ENCODE peak calls at places on chromosomes 11 and 22, in nine cellular contexts. J is HAP-1; P is stomach; A is CD8-positive, alpha-beta memory T cell; Y is ovary; L is cardiac muscle cell; V is colonic mucosa; F is left ventricle myocardium inferior; K is PC-3. U is an unnamed sample.

GRCh38 chr11:75468534-75469340 is 35.7 kb upstream of the KLHL35 start:
- DNase-seq in J (no peak), P (peak; percentile 33), A (no peak), Y (peak; percentile 95), L (no peak), V (no peak), F (peak; percentile 70), K (no peak), U (no peak)

GRCh38 chr11:64258946-64259532 is 7.7 kb downstream of the PLCB3 start:
- DNase-seq in J (no peak), P (no peak), A (no peak), Y (no peak), L (no peak), V (no peak), F (no peak), K (no peak), U (no peak)

GRCh38 chr11:69674267-69674885 is 777 bp downstream of the LTO1 start:
- DNase-seq in J (no peak), P (peak; percentile 50), A (no peak), Y (peak; percentile 44), L (no peak), V (peak; percentile 32), F (no peak), K (peak; percentile 80), U (no peak)

GRCh38 chr11:41437006-41437405 is 22.4 kb downstream of the LRRC4C start:
- DNase-seq in J (no peak), P (no peak), A (no peak), Y (no peak), L (no peak), V (no peak), F (no peak), K (no peak), U (no peak)

GRCh38 chr11:44540667-44541066 is 24.8 kb upstream of the CD82 start:
- DNase-seq in J (no peak), P (no peak), A (no peak), Y (no peak), L (no peak), V (no peak), F (no peak), K (no peak), U (no peak)

GRCh38 chr11:110409174-110409573 is 20.6 kb upstream of the FDX1 start:
- DNase-seq in J (no peak), P (no peak), A (no peak), Y (no peak), L (no peak), V (no peak), F (no peak), K (no peak), U (no peak)

GRCh38 chr11:19451609-19452008 is 210.9 kb upstream of the E2F8 start:
- DNase-seq in J (no peak), P (no peak), A (no peak), Y (no peak), L (no peak), V (no peak), F (no peak), K (no peak), U (no peak)

GRCh38 chr11:123034587-123034986 is 27.3 kb downstream of the HSPA8 start:
- DNase-seq in J (no peak), P (no peak), A (no peak), Y (no peak), L (no peak), V (no peak), F (no peak), K (no peak), U (no peak)

GRCh38 chr11:32333335-32333991 is 101.9 kb downstream of the WT1 start:
- DNase-seq in J (no peak), P (peak; percentile 63), A (no peak), Y (peak; percentile 63), L (peak; percentile 38), V (peak; percentile 77), F (peak; percentile 42), K (peak; percentile 23), U (no peak)

GRCh38 chr11:27700351-27701261 is at the start of gene BDNF:
- DNase-seq in J (no peak), P (no peak), A (no peak), Y (no peak), L (peak; percentile 44), V (no peak), F (no peak), K (peak; percentile 53), U (no peak)

GRCh38 chr11:6129634-6130033 is 22.1 kb downstream of the OR56B4 start:
- DNase-seq in J (no peak), P (no peak), A (no peak), Y (no peak), L (no peak), V (no peak), F (no peak), K (no peak), U (no peak)

GRCh38 chr22:30340911-30341685 is 14.4 kb upstream of the TBC1D10A start:
- DNase-seq in J (no peak), P (no peak), A (no peak), Y (no peak), L (no peak), V (no peak), F (peak; percentile 80), K (no peak), U (no peak)

GRCh38 chr11:124716596-124716995 is 23.1 kb upstream of the NRGN start:
- DNase-seq in J (no peak), P (no peak), A (no peak), Y (no peak), L (no peak), V (no peak), F (no peak), K (peak; percentile 30), U (no peak)

GRCh38 chr11:10294289-10294953 is 402 bp upstream of the SBF2 start:
- DNase-seq in J (peak; percentile 50), P (no peak), A (no peak), Y (peak; percentile 83), L (peak; percentile 55), V (peak; percentile 61), F (peak; percentile 50), K (peak; percentile 45), U (no peak)

GRCh38 chr11:61683961-61684869 is 4.0 kb downstream of the DAGLA start:
- DNase-seq in J (no peak), P (no peak), A (no peak), Y (no peak), L (no peak), V (no peak), F (no peak), K (no peak), U (peak; percentile 14)

GRCh38 chr11:79046365-79046764 is 394.5 kb downstream of the TENM4 start:
- DNase-seq in J (no peak), P (no peak), A (no peak), Y (no peak), L (no peak), V (no peak), F (no peak), K (no peak), U (no peak)

DNA sequence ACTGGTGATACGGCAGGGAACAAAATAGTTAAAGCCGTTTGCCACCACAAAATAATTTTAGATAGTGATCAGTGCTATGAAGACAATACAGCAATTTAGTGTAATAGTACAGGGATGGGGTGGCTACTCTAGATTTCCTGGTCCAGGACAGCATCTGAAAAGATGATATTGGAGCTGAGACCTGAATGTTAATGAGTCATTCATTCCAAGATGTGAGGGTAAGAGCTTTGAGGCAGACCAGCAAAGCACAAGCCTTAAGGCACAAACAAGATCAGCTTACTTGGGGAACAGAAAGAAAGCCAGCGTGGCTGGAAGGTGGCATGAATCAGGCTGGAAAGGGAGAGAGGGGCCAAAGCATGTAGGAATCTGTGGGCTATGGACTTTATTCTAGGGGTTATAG is 132.3 kb downstream of the TRIM44 start:
- DNase-seq in J (no peak), P (no peak), A (no peak), Y (no peak), L (no peak), V (no peak), F (no peak), K (peak; percentile 77), U (no peak)
- H3K4me1 ChIP-seq in J (no peaks in the 10 kb centered on the region), P (no peaks in the 10 kb centered on the region), A (no peaks in the 10 kb centered on the region), Y (peaks cover 4% of the 10 kb centered on the region), L (peaks cover 15% of the 10 kb centered on the region), V (no peaks in the 10 kb centered on the region), F (peaks cover 54% of the 10 kb centered on the region), K (peaks cover 56% of the 10 kb centered on the region), U (no peaks in the 10 kb centered on the region)

GRCh38 chr11:11752688-11753087 is 89.1 kb upstream of the USP47 start:
- DNase-seq in J (no peak), P (no peak), A (no peak), Y (no peak), L (no peak), V (no peak), F (no peak), K (no peak), U (no peak)

GRCh38 chr11:11758603-11759196 is 83.1 kb upstream of the USP47 start:
- DNase-seq in J (no peak), P (no peak), A (no peak), Y (no peak), L (no peak), V (no peak), F (no peak), K (no peak), U (no peak)

GRCh38 chr11:11760838-11761237 is 80.9 kb upstream of the USP47 start:
- DNase-seq in J (no peak), P (no peak), A (no peak), Y (no peak), L (no peak), V (no peak), F (no peak), K (no peak), U (no peak)

DNA sequence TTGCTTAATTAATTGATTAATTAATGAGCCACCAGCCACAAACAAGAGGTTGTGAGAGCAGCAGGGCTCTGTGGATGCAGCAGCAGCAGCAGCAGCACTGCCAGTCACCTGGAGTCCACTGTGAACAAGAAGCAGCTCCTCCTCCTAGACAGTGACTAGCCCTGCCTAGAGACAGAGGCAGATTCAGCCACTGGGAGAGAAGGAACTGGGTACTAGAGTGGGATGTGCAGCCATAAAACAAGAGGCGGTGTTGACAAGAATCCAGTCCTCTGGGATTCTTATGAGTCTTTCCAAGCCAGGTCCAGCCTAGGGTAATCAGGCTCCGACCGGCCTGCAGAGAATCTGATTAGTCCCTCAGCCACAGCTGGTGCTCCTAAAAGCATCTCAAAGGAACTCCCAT is 83.9 kb upstream of the USP47 start:
- DNase-seq in J (no peak), P (no peak), A (no peak), Y (no peak), L (no peak), V (no peak), F (no peak), K (no peak), U (no peak)
- H3K36me3 ChIP-seq in J (no peaks in the 10 kb centered on the region), P (no peaks in the 10 kb centered on the region), A (no peaks in the 10 kb centered on the region), Y (no peaks in the 10 kb centered on the region), L (no peaks in the 10 kb centered on the region), V (no peaks in the 10 kb centered on the region), F (no peaks in the 10 kb centered on the region), K (no peaks in the 10 kb centered on the region), U (no peaks in the 10 kb centered on the region)

DNA sequence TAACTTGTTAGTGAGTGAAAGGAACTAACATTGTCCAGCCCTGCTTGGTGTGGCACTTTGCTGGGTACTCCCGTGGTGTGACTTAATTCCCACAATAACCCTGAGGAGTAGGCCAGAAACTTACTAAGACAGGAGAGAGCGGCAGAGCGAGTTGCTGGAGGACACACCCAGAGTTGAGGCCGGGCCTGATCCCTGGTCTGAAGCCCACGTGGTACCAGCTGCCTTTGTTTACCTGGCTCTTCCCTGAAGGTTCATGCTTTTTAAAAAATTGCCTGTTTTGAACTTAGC is 594 bp downstream of the MPST start:
- DNase-seq in J (peak; percentile 40), P (peak; percentile 58), A (no peak), Y (no peak), L (peak; percentile 42), V (peak; percentile 80), F (no peak), K (peak; percentile 41), U (no peak)
- H3K4me1 ChIP-seq in J (peaks cover 6% of the 10 kb centered on the region), P (peaks cover 84% of the 10 kb centered on the region), A (peaks cover 6% of the 10 kb centered on the region), Y (peaks cover 23% of the 10 kb centered on the region), L (no peaks in the 10 kb centered on the region), V (peaks cover 43% of the 10 kb centered on the region), F (peaks cover 92% of the 10 kb centered on the region), K (peaks cover 7% of the 10 kb centered on the region), U (peaks cover 7% of the 10 kb centered on the region)

GRCh38 chr22:19356708-19357269 is 65.3 kb upstream of the CLTCL1 start:
- DNase-seq in J (no peak), P (no peak), A (no peak), Y (no peak), L (no peak), V (no peak), F (no peak), K (no peak), U (no peak)
- H3K36me3 ChIP-seq in J (peaks cover 90% of the 10 kb centered on the region), P (peaks cover 100% of the 10 kb centered on the region), A (peaks cover 85% of the 10 kb centered on the region), Y (no peaks in the 10 kb centered on the region), L (peaks cover 62% of the 10 kb centered on the region), V (peaks cover 12% of the 10 kb centered on the region), F (peaks cover 99% of the 10 kb centered on the region), K (peaks cover 7% of the 10 kb centered on the region), U (peaks cover 63% of the 10 kb centered on the region)

U was measured in CD8-positive, alpha-beta T cell.